ENCODE peak calls at places on chromosomes 1 and 21, in six cellular contexts. I is GM12878, M is endothelial cell of umbilical vein, Z is K562, U is HepG2, P is A549. L is an unnamed sample.

GRCh38 chr1:166145496-166145895 is 21.3 kb downstream of the FAM78B start:
- DNase-seq in Z (no peak), I (no peak), P (no peak), U (no peak), M (no peak), L (no peak)

GRCh38 chr1:25544243-25544764 is 898 bp downstream of the LDLRAP1 start:
- DNase-seq in P (no peak), M (no peak), U (no peak), I (no peak), Z (no peak), L (no peak)

GRCh38 chr1:159196543-159196942 is 8.1 kb upstream of the ACKR1 start:
- DNase-seq in P (no peak), M (no peak), I (no peak), Z (peak), U (no peak), L (no peak)

GRCh38 chr1:115592264-115592663 is 49.5 kb upstream of the VANGL1 start:
- DNase-seq in M (no peak), U (no peak), P (no peak), I (no peak), Z (no peak), L (no peak)

GRCh38 chr1:24089743-24090555 is 22.0 kb downstream of the MYOM3 start:
- DNase-seq in P (no peak), Z (no peak), M (no peak), U (no peak), I (no peak), L (no peak)

GRCh38 chr1:79472067-79472656 is 465.6 kb upstream of the ADGRL4 start:
- DNase-seq in Z (no peak), P (no peak), M (no peak), I (no peak), U (no peak), L (no peak)

GRCh38 chr1:17161137-17161700 is 42.0 kb upstream of the PADI2 start:
- DNase-seq in M (peak), P (no peak), Z (no peak), I (no peak), U (no peak), L (peak)

GRCh38 chr1:45887156-45887842 is 83.9 kb downstream of the MAST2 start:
- DNase-seq in Z (no peak), M (no peak), I (no peak), U (peak), P (no peak), L (no peak)

GRCh38 chr1:194071200-194071599 is 884.8 kb upstream of the B3GALT2 start:
- DNase-seq in U (no peak), M (peak), I (no peak), Z (no peak), P (no peak), L (no peak)

GRCh38 chr1:226702957-226703831 is 35.9 kb downstream of the ITPKB start:
- DNase-seq in P (peak), U (no peak), M (peak), I (no peak), Z (peak), L (peak)

GRCh38 chr1:90133133-90133532 is 138.2 kb downstream of the ZNF326 start:
- DNase-seq in Z (peak), P (no peak), M (peak), I (no peak), U (peak), L (peak)

GRCh38 chr1:169106921-169107672 is 607 bp downstream of the ATP1B1 start:
- DNase-seq in I (no peak), P (no peak), U (no peak), M (peak), Z (peak), L (peak)

GRCh38 chr1:161132410-161133219 is at the start of gene DEDD:
- DNase-seq in Z (peak), P (peak), I (peak), M (peak), U (peak), L (peak)

GRCh38 chr1:67256291-67257172 is 51.1 kb upstream of the IL12RB2 start:
- DNase-seq in I (no peak), Z (no peak), U (no peak), P (no peak), M (peak), L (no peak)

GRCh38 chr1:223631367-223631977 is 34.0 kb downstream of the CAPN8 start:
- DNase-seq in I (no peak), M (no peak), P (peak), Z (no peak), U (no peak), L (no peak)

GRCh38 chr1:26049531-26050254 is 3.8 kb upstream of the SLC30A2 start:
- DNase-seq in P (no peak), Z (peak), M (no peak), I (no peak), U (no peak), L (no peak)

GRCh38 chr1:7616076-7616833 is 154.8 kb upstream of the VAMP3 start:
- DNase-seq in P (peak), I (no peak), U (peak), Z (peak), M (peak), L (peak)

GRCh38 chr1:232806071-232806510 is 875 bp downstream of the MAP10 start:
- DNase-seq in I (no peak), U (no peak), P (no peak), Z (no peak), M (no peak), L (peak)

GRCh38 chr1:43711049-43711448 is 3.7 kb downstream of the ST3GAL3 start:
- DNase-seq in M (peak), U (no peak), P (no peak), I (no peak), Z (peak), L (peak)

GRCh38 chr1:2133039-2133878 is 61.3 kb downstream of the FAAP20 start:
- DNase-seq in U (no peak), P (peak), I (peak), Z (peak), M (peak), L (peak)
- TF ChIP-seq POLR2A in U (no peak), P (no peak), I (peak), Z (no peak), M (no peak), L (peak)

DNA sequence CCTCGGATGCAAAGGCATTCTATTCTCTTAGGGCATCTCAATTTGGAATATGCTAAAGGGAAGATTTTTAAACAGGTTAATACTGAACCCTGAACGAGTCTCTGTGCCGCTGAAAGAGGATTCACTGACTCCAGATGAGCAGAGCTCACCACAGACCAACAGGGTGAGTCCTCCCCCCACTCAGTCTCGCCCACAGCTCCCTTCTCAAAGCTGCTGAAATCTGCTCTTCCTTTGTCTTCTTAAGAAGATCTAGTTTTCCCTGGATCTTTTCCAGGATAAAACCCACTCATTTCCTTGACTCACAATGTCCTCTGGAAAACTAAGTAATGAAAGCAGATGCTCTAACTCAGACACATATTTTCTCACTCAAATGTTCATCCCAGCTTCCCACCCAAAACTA is 447.0 kb upstream of the PKN2 start:
- DNase-seq in P (no peak), U (no peak), I (no peak), Z (no peak), M (no peak), L (no peak)
- TF ChIP-seq MYC in P (no peak), U (no peak), I (no peak), Z (no peak), M (no peak), L (no peak)

GRCh38 chr1:11028018-11028417 is 15.6 kb downstream of the TARDBP start:
- DNase-seq in P (no peak), U (no peak), I (no peak), Z (no peak), M (no peak), L (no peak)
- TF ChIP-seq POLR2A in P (no peak), U (no peak), I (no peak), Z (peak), M (no peak), L (no peak)

GRCh38 chr1:221911714-221912113 is 169.8 kb upstream of the DUSP10 start:
- DNase-seq in P (no peak), M (no peak), I (peak), U (no peak), Z (no peak), L (no peak)
- TF ChIP-seq MYC in P (no peak), M (no peak), I (no peak), U (no peak), Z (no peak), L (no peak)

GRCh38 chr21:43721225-43721605 is 2.3 kb downstream of the PDXK start:
- DNase-seq in U (no peak), P (no peak), I (no peak), M (no peak), Z (no peak), L (no peak)
- TF ChIP-seq POLR2A in U (no peak), P (no peak), I (no peak), M (no peak), Z (no peak), L (no peak)

DNA sequence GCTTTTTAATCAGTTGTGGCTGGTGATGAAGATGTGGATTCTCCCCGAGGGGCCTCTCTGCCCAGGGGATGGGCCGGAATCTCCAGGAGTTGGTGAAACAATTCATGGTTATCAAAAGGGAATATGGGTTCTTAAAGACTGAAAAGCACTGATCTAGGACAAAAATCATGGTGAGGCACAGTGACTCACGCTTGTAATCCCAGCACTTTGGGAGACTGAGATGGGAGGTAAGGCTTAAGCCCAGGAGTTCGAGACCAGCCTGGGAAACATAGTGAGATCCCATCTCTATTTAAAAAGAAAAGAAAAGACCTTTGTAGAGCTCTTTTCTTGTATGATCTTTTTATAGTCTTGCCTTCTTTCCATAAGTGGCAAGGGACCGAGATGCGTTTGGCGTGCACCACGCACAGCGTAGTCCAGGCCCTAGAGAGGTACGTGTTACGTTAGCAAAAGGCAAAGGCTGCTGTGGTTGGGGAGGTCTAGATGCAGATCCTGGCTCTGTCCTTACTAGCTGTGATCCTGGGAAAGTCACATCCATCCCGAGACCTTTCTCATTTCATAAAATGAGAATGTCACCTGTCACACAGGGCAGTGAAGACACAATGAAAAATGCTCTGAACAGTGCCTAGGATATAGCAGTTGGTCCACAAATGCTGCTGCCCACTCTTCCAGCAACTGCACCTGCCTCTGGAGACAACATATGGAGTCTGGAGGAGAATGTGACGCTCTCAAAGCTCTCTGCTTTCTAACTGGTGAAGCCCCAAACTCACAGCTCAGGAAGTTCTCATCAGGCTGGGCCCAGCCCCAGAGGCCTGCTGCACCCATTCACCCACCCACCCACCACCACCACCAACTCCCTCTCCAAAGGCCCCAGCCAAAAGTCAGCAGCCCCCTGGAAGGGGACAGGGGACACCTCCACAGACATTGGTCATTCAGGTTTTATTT is 54.8 kb downstream of the KIF21B start:
- DNase-seq in P (no peak), Z (no peak), M (no peak), I (no peak), U (no peak), L (no peak)
- TF ChIP-seq MYC in P (no peak), Z (no peak), M (no peak), I (no peak), U (no peak), L (no peak)